ENCODE peak calls at places on chromosomes 1 and 21, in eight cellular contexts. L is RWPE1, T is cardiac muscle cell, O is body of pancreas, K is glutamatergic neuron, V is IMR-90, D is nephron progenitor cell, C is omental fat pad. N is an unnamed sample.

GRCh38 chr1:182784556-182785171 is 4.9 kb upstream of the NPL start:
- DNase-seq in K (no peak), T (peak), D (no peak), C (no peak), V (peak), O (no peak), L (peak), N (no peak)

GRCh38 chr1:27542463-27543273 is 52.7 kb upstream of the WASF2 start:
- DNase-seq in D (no peak), V (peak), C (no peak), K (no peak), T (peak), L (peak), O (peak), N (no peak)

GRCh38 chr21:33789697-33790096 is 125.9 kb downstream of the ATP5PO start:
- DNase-seq in L (no peak), K (no peak), O (no peak), C (no peak), V (no peak), D (no peak), T (no peak), N (no peak)

GRCh38 chr1:205326812-205327466 is 5.4 kb upstream of the NUAK2 start:
- DNase-seq in O (no peak), V (peak), D (no peak), L (no peak), T (peak), C (no peak), K (no peak), N (no peak)

GRCh38 chr1:116329524-116330341 is 43.3 kb upstream of the ATP1A1 start:
- DNase-seq in K (no peak), C (no peak), T (no peak), O (peak), D (no peak), V (no peak), L (no peak), N (no peak)

GRCh38 chr1:56456426-56457101 is 122.8 kb downstream of the PLPP3 start:
- DNase-seq in C (no peak), O (no peak), V (peak), T (no peak), L (peak), D (no peak), K (no peak), N (no peak)

GRCh38 chr1:87224209-87224608 is 104.5 kb upstream of the LMO4 start:
- DNase-seq in K (no peak), O (no peak), L (peak), D (no peak), C (no peak), V (peak), T (no peak), N (no peak)

GRCh38 chr1:228306275-228307217 is 98.7 kb downstream of the OBSCN start:
- DNase-seq in V (no peak), L (no peak), D (no peak), T (no peak), C (no peak), O (peak), K (no peak), N (peak)

GRCh38 chr1:205699416-205699815 is 19.1 kb upstream of the SLC45A3 start:
- DNase-seq in V (no peak), T (no peak), C (no peak), K (no peak), D (no peak), L (no peak), O (no peak), N (no peak)

GRCh38 chr1:29895201-29895600 is 658.9 kb downstream of the PTPRU start:
- DNase-seq in O (no peak), K (no peak), L (no peak), C (no peak), T (no peak), D (no peak), V (no peak), N (no peak)

GRCh38 chr1:62513013-62513412 is 76.2 kb downstream of the USP1 start:
- DNase-seq in D (no peak), C (no peak), O (no peak), K (no peak), L (no peak), V (no peak), T (no peak), N (no peak)

GRCh38 chr1:46302091-46303037 is 1.1 kb downstream of the LRRC41 start:
- DNase-seq in D (peak), O (peak), C (no peak), K (peak), T (peak), V (peak), L (peak), N (peak)

GRCh38 chr1:85576256-85576641 is 4.3 kb upstream of the CCN1 start:
- DNase-seq in C (peak), V (no peak), D (no peak), L (no peak), T (no peak), K (no peak), O (no peak), N (no peak)

DNA sequence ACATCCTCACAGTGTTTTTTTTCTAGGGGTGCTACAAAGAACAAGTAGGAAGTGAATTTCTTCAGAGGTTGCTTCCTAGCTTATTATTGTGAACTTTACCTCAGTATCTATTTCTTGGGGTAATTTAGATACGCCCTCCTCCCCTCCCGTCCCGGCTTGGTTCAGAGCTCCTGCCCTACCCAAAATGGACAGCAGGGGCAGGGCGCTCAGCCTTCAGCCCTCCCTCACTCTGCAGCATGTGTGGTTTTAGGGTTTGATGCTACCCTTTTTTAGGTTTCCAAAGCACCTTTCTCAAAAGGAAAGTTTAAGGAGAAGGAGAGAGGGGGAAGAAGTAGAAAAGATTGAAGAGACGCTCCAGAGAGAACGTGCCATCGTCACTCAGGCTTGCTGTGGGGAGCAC is 16.9 kb upstream of the POGK start:
- DNase-seq in O (no peak), C (no peak), T (no peak), K (no peak), V (no peak), D (no peak), L (no peak), N (no peak)
- TF ChIP-seq CTCF in O (no peak), C (no peak), T (peak), K (peak), V (no peak), D (peak), L (peak), N (peak)

GRCh38 chr1:217620814-217621213 is 10.1 kb downstream of the GPATCH2 start:
- DNase-seq in L (no peak), O (no peak), V (no peak), C (no peak), K (no peak), D (no peak), T (no peak), N (no peak)
- TF ChIP-seq CTCF in L (no peak), O (no peak), V (no peak), C (no peak), K (no peak), D (no peak), T (no peak), N (no peak)

GRCh38 chr1:172408958-172409357 is 11.5 kb upstream of the C1orf105 start:
- DNase-seq in T (no peak), D (no peak), C (no peak), V (peak), L (no peak), K (no peak), O (no peak), N (no peak)

GRCh38 chr1:172406968-172407367 is 13.5 kb upstream of the C1orf105 start:
- DNase-seq in T (no peak), L (no peak), C (no peak), O (no peak), K (no peak), V (no peak), D (no peak), N (no peak)

GRCh38 chr1:172414331-172414730 is 6.2 kb upstream of the C1orf105 start:
- DNase-seq in C (no peak), L (no peak), D (no peak), T (no peak), O (no peak), V (peak), K (no peak), N (no peak)

GRCh38 chr1:172416482-172417035 is 3.9 kb upstream of the C1orf105 start:
- DNase-seq in C (no peak), L (no peak), K (no peak), V (no peak), D (no peak), T (no peak), O (no peak), N (no peak)

DNA sequence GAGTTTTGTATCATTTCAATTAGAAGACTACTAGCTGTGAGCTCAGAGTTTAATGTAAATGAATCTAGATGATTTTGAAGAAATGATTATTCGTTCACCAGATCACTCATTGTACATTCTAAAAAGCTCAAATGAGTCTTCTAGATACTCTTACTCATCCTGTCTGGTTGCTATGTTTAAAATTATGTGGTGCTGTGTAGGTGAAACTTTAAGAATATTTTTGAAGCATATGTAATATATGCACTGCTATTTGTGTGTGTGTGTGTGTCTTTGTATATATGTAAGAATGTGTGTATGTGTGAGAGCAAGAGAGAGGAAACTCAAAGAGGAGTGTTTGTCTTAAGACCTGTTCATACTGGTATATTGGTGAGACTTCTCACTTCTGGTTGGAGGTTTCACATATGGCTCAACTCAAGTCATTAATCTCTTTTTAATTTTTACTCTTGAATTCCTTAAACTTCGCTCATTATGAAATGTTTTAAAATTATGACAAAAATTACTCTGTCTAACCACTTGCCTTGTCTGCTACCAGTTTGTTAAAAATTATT is 8.6 kb upstream of the C1orf105 start:
- DNase-seq in O (no peak), D (no peak), V (no peak), L (no peak), K (no peak), T (no peak), C (no peak), N (no peak)
- TF ChIP-seq CTCF in O (no peak), D (no peak), V (no peak), L (no peak), K (no peak), T (no peak), C (no peak), N (no peak)

GRCh38 chr1:164515932-164516331 is 43.1 kb upstream of the PBX1 start:
- DNase-seq in C (no peak), V (no peak), L (no peak), O (no peak), K (no peak), D (no peak), T (no peak), N (no peak)

GRCh38 chr1:164515221-164515620 is 43.8 kb upstream of the PBX1 start:
- DNase-seq in L (no peak), K (no peak), V (no peak), C (no peak), T (no peak), O (no peak), D (no peak), N (no peak)

GRCh38 chr1:164504699-164505098 is 54.3 kb upstream of the PBX1 start:
- DNase-seq in C (no peak), T (no peak), O (no peak), K (no peak), V (peak), L (no peak), D (no peak), N (no peak)

GRCh38 chr1:164510435-164510834 is 48.5 kb upstream of the PBX1 start:
- DNase-seq in V (peak), K (no peak), O (no peak), T (no peak), L (no peak), C (no peak), D (no peak), N (no peak)
- TF ChIP-seq CTCF in V (peak), K (no peak), O (peak), T (peak), L (no peak), C (no peak), D (no peak), N (peak)

N was measured in osteocyte.